ENCODE peak calls at places on chromosomes 13 and 19, in six cellular contexts. Y is MCF 10A; B is astrocyte of the spinal cord; N is GM18507; S is stimulated activated CD8-positive, alpha-beta memory T cell treated with anti-CD3 and anti-CD28 coated beads, Interleukin-7, amount 100 ng/mL, for 48 hours; L is GM23248. Z is an unnamed sample.

GRCh38 chr13:56924401-56924800 is 216.3 kb upstream of the PRR20A start:
- DNase-seq in Y (no peak), B (no peak), N (no peak), S (no peak), L (no peak), Z (no peak)

GRCh38 chr13:28355822-28356371 is 139.0 kb downstream of the FLT1 start:
- DNase-seq in Y (no peak), B (peak; percentile 55), N (no peak), S (no peak), L (peak; percentile 40), Z (no peak)

GRCh38 chr13:113862191-113862765 is 1.6 kb downstream of the GAS6 start:
- DNase-seq in Y (no peak), B (no peak), N (no peak), S (no peak), L (no peak), Z (no peak)

GRCh38 chr13:39787086-39787487 is 131.6 kb downstream of the COG6 start:
- DNase-seq in Y (no peak), B (no peak), N (no peak), S (no peak), L (peak; percentile 9), Z (no peak)

GRCh38 chr13:27161423-27161822 is 10.2 kb downstream of the USP12 start:
- DNase-seq in Y (no peak), B (no peak), N (no peak), S (no peak), L (no peak), Z (no peak)

GRCh38 chr13:109389892-109390345 is 396.5 kb downstream of the IRS2 start:
- DNase-seq in Y (peak; percentile 94), B (no peak), N (no peak), S (no peak), L (peak; percentile 77), Z (no peak)

GRCh38 chr13:95298971-95299627 is 2.2 kb downstream of the ABCC4 start:
- DNase-seq in Y (peak; percentile 61), B (peak; percentile 83), N (no peak), S (no peak), L (peak; percentile 53), Z (no peak)

GRCh38 chr13:80979035-80979641 is 638.2 kb upstream of the SPRY2 start:
- DNase-seq in Y (peak; percentile 65), B (peak; percentile 74), N (peak; percentile 11), S (no peak), L (peak; percentile 65), Z (peak; percentile 11)

GRCh38 chr19:44807162-44807561 is 1.7 kb upstream of the BCAM start:
- DNase-seq in Y (peak; percentile 78), B (no peak), N (no peak), S (no peak), L (peak; percentile 16), Z (no peak)

GRCh38 chr13:90690458-90691063 is 656.9 kb upstream of the MIR17HG start:
- DNase-seq in Y (no peak), B (peak; percentile 22), N (no peak), S (no peak), L (peak; percentile 71), Z (no peak)

GRCh38 chr19:49691243-49692101 is 556 bp downstream of the CPT1C start:
- DNase-seq in Y (no peak), B (peak; percentile 73), N (no peak), S (no peak), L (peak; percentile 85), Z (no peak)

GRCh38 chr19:47065242-47065641 is 16.8 kb upstream of the TMEM160 start:
- DNase-seq in Y (no peak), B (no peak), N (no peak), S (no peak), L (no peak), Z (no peak)

GRCh38 chr13:64819081-64819480 is 2411.1 kb downstream of the PCDH9 start:
- DNase-seq in Y (peak; percentile 1), B (peak; percentile 1), N (no peak), S (no peak), L (no peak), Z (no peak)

GRCh38 chr19:46319620-46320019 is 22.8 kb downstream of the HIF3A start:
- DNase-seq in Y (no peak), B (no peak), N (no peak), S (no peak), L (no peak), Z (no peak)

GRCh38 chr13:22422712-22423111 is 751.8 kb downstream of the FGF9 start:
- DNase-seq in Y (no peak), B (no peak), N (no peak), S (no peak), L (no peak), Z (no peak)

GRCh38 chr19:4694211-4694987 is 24.3 kb upstream of the MYDGF start:
- DNase-seq in Y (peak; percentile 100), B (peak; percentile 98), N (no peak), S (no peak), L (peak; percentile 85), Z (no peak)

GRCh38 chr13:105232403-105232802 is 1303.1 kb downstream of the EFNB2 start:
- DNase-seq in Y (no peak), B (no peak), N (no peak), S (no peak), L (no peak), Z (no peak)

GRCh38 chr13:34765446-34766180 is 176.5 kb upstream of the NBEA start:
- DNase-seq in Y (no peak), B (no peak), N (no peak), S (no peak), L (no peak), Z (no peak)

GRCh38 chr13:92896842-92897241 is 329.8 kb upstream of the GPC6 start:
- DNase-seq in Y (peak; percentile 64), B (peak; percentile 25), N (no peak), S (no peak), L (peak; percentile 7), Z (no peak)

GRCh38 chr13:25037057-25037813 is 58.7 kb upstream of the PABPC3 start:
- DNase-seq in Y (peak; percentile 79), B (peak; percentile 59), N (no peak), S (peak; percentile 8), L (peak; percentile 82), Z (no peak)

GRCh38 chr13:45700971-45701900 is 884 bp upstream of the CBY2 start:
- DNase-seq in Y (no peak), B (no peak), N (no peak), S (no peak), L (no peak), Z (peak; percentile 93)

Z was measured in GM12878.